ENCODE peak calls at places on chromosome 20, in five cellular contexts. One of them, this sample, is unnamed.

GRCh38 chr20:31485450-31486339 is 10.6 kb downstream of the REM1 start:
- DNase-seq in cardiac muscle cell: no peak
- DNase-seq in fibroblast of lung: peak
- DNase-seq in HCT116: no peak
- DNase-seq in hepatocyte: peak
- DNase-seq in this sample: no peak

GRCh38 chr20:957544-957943 is 41.4 kb upstream of the ANGPT4 start:
- DNase-seq in hepatocyte: no peak
- DNase-seq in HCT116: no peak
- DNase-seq in cardiac muscle cell: no peak
- DNase-seq in fibroblast of lung: no peak
- DNase-seq in this sample: no peak

GRCh38 chr20:8509809-8510208 is 377.7 kb downstream of the PLCB1 start:
- DNase-seq in HCT116: no peak
- DNase-seq in hepatocyte: no peak
- DNase-seq in fibroblast of lung: peak
- DNase-seq in cardiac muscle cell: no peak
- DNase-seq in this sample: peak

GRCh38 chr20:44552039-44552438 is 30.2 kb upstream of the SERINC3 start:
- DNase-seq in hepatocyte: no peak
- DNase-seq in HCT116: no peak
- DNase-seq in cardiac muscle cell: no peak
- DNase-seq in fibroblast of lung: no peak
- DNase-seq in this sample: no peak

GRCh38 chr20:60206259-60206658 is 248.0 kb downstream of the CDH26 start:
- DNase-seq in cardiac muscle cell: peak
- DNase-seq in hepatocyte: peak
- DNase-seq in HCT116: peak
- DNase-seq in fibroblast of lung: peak
- DNase-seq in this sample: peak

GRCh38 chr20:25249198-25249931 is 1.5 kb downstream of the PYGB start:
- DNase-seq in HCT116: no peak
- DNase-seq in fibroblast of lung: peak
- DNase-seq in cardiac muscle cell: no peak
- DNase-seq in hepatocyte: peak
- DNase-seq in this sample: peak

GRCh38 chr20:51463560-51463959 is 79.0 kb downstream of the NFATC2 start:
- DNase-seq in cardiac muscle cell: no peak
- DNase-seq in hepatocyte: no peak
- DNase-seq in HCT116: no peak
- DNase-seq in fibroblast of lung: no peak
- DNase-seq in this sample: no peak

GRCh38 chr20:53742685-53743081 is 149.0 kb upstream of the ZNF217 start:
- DNase-seq in hepatocyte: no peak
- DNase-seq in fibroblast of lung: no peak
- DNase-seq in HCT116: no peak
- DNase-seq in cardiac muscle cell: no peak
- DNase-seq in this sample: no peak

GRCh38 chr20:42650345-42650744 is 539.4 kb downstream of the PTPRT start:
- DNase-seq in cardiac muscle cell: no peak
- DNase-seq in hepatocyte: no peak
- DNase-seq in HCT116: no peak
- DNase-seq in fibroblast of lung: no peak
- DNase-seq in this sample: no peak

GRCh38 chr20:22371843-22372242 is 212.5 kb downstream of the FOXA2 start:
- DNase-seq in HCT116: no peak
- DNase-seq in cardiac muscle cell: no peak
- DNase-seq in fibroblast of lung: no peak
- DNase-seq in hepatocyte: no peak
- DNase-seq in this sample: no peak

GRCh38 chr20:63087872-63088680 is 81.3 kb upstream of the BHLHE23 start:
- DNase-seq in cardiac muscle cell: no peak
- DNase-seq in HCT116: no peak
- DNase-seq in fibroblast of lung: no peak
- DNase-seq in hepatocyte: no peak
- DNase-seq in this sample: no peak

GRCh38 chr20:56422824-56423189 is 10.7 kb downstream of the CASS4 start:
- DNase-seq in hepatocyte: no peak
- DNase-seq in fibroblast of lung: no peak
- DNase-seq in cardiac muscle cell: no peak
- DNase-seq in HCT116: no peak
- DNase-seq in this sample: no peak

GRCh38 chr20:11056414-11056813 is 382.6 kb upstream of the JAG1 start:
- DNase-seq in fibroblast of lung: no peak
- DNase-seq in cardiac muscle cell: no peak
- DNase-seq in HCT116: no peak
- DNase-seq in hepatocyte: no peak
- DNase-seq in this sample: no peak

GRCh38 chr20:51494241-51495110 is 48.0 kb downstream of the NFATC2 start:
- DNase-seq in cardiac muscle cell: no peak
- DNase-seq in fibroblast of lung: no peak
- DNase-seq in HCT116: no peak
- DNase-seq in hepatocyte: no peak
- DNase-seq in this sample: no peak

GRCh38 chr20:47282864-47283263 is 73.6 kb downstream of the ZMYND8 start:
- DNase-seq in fibroblast of lung: no peak
- DNase-seq in cardiac muscle cell: no peak
- DNase-seq in HCT116: no peak
- DNase-seq in hepatocyte: no peak
- DNase-seq in this sample: no peak

GRCh38 chr20:47280668-47281067 is 75.8 kb downstream of the ZMYND8 start:
- DNase-seq in hepatocyte: no peak
- DNase-seq in fibroblast of lung: no peak
- DNase-seq in cardiac muscle cell: no peak
- DNase-seq in HCT116: no peak
- DNase-seq in this sample: no peak

GRCh38 chr20:47280228-47280627 is 76.3 kb downstream of the ZMYND8 start:
- DNase-seq in HCT116: no peak
- DNase-seq in cardiac muscle cell: no peak
- DNase-seq in hepatocyte: no peak
- DNase-seq in fibroblast of lung: no peak
- DNase-seq in this sample: no peak

GRCh38 chr20:47283411-47283810 is 73.1 kb downstream of the ZMYND8 start:
- DNase-seq in hepatocyte: no peak
- DNase-seq in cardiac muscle cell: no peak
- DNase-seq in HCT116: no peak
- DNase-seq in fibroblast of lung: peak
- DNase-seq in this sample: no peak

GRCh38 chr20:47281376-47281775 is 75.1 kb downstream of the ZMYND8 start:
- DNase-seq in fibroblast of lung: no peak
- DNase-seq in HCT116: no peak
- DNase-seq in hepatocyte: no peak
- DNase-seq in cardiac muscle cell: no peak
- DNase-seq in this sample: no peak
- H3K27ac ChIP-seq in fibroblast of lung: no peak
- H3K27ac ChIP-seq in HCT116: no peak
- H3K27ac ChIP-seq in hepatocyte: no peak
- H3K27ac ChIP-seq in cardiac muscle cell: peak
- H3K27ac ChIP-seq in this sample: no peak

GRCh38 chr20:20089018-20089417 is 36.7 kb downstream of the CFAP61 start:
- DNase-seq in cardiac muscle cell: no peak
- DNase-seq in fibroblast of lung: no peak
- DNase-seq in hepatocyte: no peak
- DNase-seq in HCT116: no peak
- DNase-seq in this sample: no peak
- H3K27ac ChIP-seq in cardiac muscle cell: no peak
- H3K27ac ChIP-seq in fibroblast of lung: no peak
- H3K27ac ChIP-seq in hepatocyte: no peak
- H3K27ac ChIP-seq in HCT116: no peak
- H3K27ac ChIP-seq in this sample: no peak

GRCh38 chr20:37355252-37356180 is 9.6 kb downstream of the SRC start:
- DNase-seq in HCT116: no peak
- DNase-seq in cardiac muscle cell: no peak
- DNase-seq in fibroblast of lung: no peak
- DNase-seq in hepatocyte: no peak
- DNase-seq in this sample: no peak

GRCh38 chr20:37356387-37356786 is 10.4 kb downstream of the SRC start:
- DNase-seq in HCT116: no peak
- DNase-seq in fibroblast of lung: peak
- DNase-seq in hepatocyte: no peak
- DNase-seq in cardiac muscle cell: no peak
- DNase-seq in this sample: peak

GRCh38 chr20:37358366-37359150 is 12.6 kb downstream of the SRC start:
- DNase-seq in HCT116: no peak
- DNase-seq in hepatocyte: no peak
- DNase-seq in fibroblast of lung: no peak
- DNase-seq in cardiac muscle cell: no peak
- DNase-seq in this sample: peak

GRCh38 chr20:37357481-37358365 is 11.8 kb downstream of the SRC start:
- DNase-seq in fibroblast of lung: no peak
- DNase-seq in HCT116: no peak
- DNase-seq in cardiac muscle cell: no peak
- DNase-seq in hepatocyte: no peak
- DNase-seq in this sample: no peak

DNA sequence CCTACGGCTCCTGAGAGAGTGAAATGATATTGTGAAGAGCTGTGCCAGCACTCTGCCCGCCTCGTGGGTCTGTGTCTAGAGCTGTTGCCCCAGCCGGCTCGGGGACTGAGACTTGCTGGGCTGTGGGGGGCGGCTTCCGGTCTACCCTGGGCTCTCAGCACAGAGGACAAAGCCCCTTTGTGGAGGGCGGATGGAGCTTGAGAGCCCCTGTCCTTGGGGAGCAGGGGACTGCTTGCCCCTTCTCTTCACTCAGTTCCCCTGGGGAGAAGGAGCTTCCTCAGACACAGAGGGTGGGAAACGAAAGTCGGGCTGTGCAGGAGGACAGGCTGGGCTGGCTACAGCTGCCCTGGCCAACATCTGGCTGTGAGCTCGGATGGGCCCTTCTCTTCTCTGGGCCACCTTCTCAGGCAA is 11.0 kb downstream of the SRC start:
- DNase-seq in HCT116: no peak
- DNase-seq in hepatocyte: no peak
- DNase-seq in fibroblast of lung: no peak
- DNase-seq in cardiac muscle cell: no peak
- DNase-seq in this sample: no peak
- H3K27ac ChIP-seq in HCT116: no peak
- H3K27ac ChIP-seq in hepatocyte: no peak
- H3K27ac ChIP-seq in fibroblast of lung: no peak
- H3K27ac ChIP-seq in cardiac muscle cell: no peak
- H3K27ac ChIP-seq in this sample: peak

GRCh38 chr20:41058007-41058673 is 29.5 kb downstream of the TOP1 start:
- DNase-seq in fibroblast of lung: peak
- DNase-seq in hepatocyte: peak
- DNase-seq in HCT116: peak
- DNase-seq in cardiac muscle cell: no peak
- DNase-seq in this sample: peak
- H3K27ac ChIP-seq in fibroblast of lung: peak
- H3K27ac ChIP-seq in hepatocyte: peak
- H3K27ac ChIP-seq in HCT116: no peak
- H3K27ac ChIP-seq in cardiac muscle cell: peak
- H3K27ac ChIP-seq in this sample: no peak

GRCh38 chr20:4173142-4173541 is 157.8 kb upstream of the RNF24 start:
- DNase-seq in HCT116: no peak
- DNase-seq in hepatocyte: no peak
- DNase-seq in cardiac muscle cell: no peak
- DNase-seq in fibroblast of lung: no peak
- DNase-seq in this sample: no peak
- H3K27ac ChIP-seq in HCT116: no peak
- H3K27ac ChIP-seq in hepatocyte: no peak
- H3K27ac ChIP-seq in cardiac muscle cell: no peak
- H3K27ac ChIP-seq in fibroblast of lung: no peak
- H3K27ac ChIP-seq in this sample: no peak

DNA sequence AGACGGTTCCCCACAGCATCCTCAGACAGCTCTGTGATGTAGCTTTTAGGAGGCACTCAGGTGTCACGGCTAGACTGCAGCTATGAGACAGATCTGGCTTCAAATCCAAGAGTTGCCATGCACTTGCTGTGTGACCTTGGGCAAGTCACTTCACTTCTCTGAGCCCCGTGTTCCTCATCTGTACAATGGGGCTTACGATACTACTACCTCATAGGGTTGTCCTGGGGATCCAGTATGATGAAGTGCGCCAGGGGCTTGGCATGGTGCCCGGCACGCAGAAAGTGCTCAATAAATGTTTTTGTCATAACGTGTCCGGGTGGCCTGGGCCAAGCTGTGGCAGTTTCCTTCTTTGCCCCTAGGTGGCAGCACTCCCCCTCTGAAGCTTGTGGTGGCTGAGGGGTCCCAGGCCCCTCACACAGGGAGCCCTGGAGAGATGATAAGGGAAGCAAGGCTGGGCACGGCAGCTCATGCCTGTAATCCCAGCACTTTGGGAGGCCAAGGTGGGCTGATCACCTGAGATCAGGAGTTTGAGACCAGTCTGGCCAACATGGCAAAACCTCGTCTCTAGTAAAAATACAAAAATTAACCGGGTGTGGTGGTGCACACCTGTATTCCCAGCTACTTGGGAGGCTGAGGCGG is 19.1 kb upstream of the CHMP4B start:
- DNase-seq in fibroblast of lung: peak
- DNase-seq in cardiac muscle cell: peak
- DNase-seq in hepatocyte: peak
- DNase-seq in HCT116: no peak
- DNase-seq in this sample: peak
- H3K27ac ChIP-seq in fibroblast of lung: no peak
- H3K27ac ChIP-seq in cardiac muscle cell: no peak
- H3K27ac ChIP-seq in hepatocyte: no peak
- H3K27ac ChIP-seq in HCT116: no peak
- H3K27ac ChIP-seq in this sample: peak

GRCh38 chr20:17964073-17964472 is 4.5 kb downstream of the SNX5 start:
- DNase-seq in hepatocyte: no peak
- DNase-seq in HCT116: no peak
- DNase-seq in fibroblast of lung: no peak
- DNase-seq in cardiac muscle cell: no peak
- DNase-seq in this sample: no peak

GRCh38 chr20:17965042-17965697 is 3.4 kb downstream of the SNX5 start:
- DNase-seq in HCT116: no peak
- DNase-seq in hepatocyte: no peak
- DNase-seq in cardiac muscle cell: no peak
- DNase-seq in fibroblast of lung: no peak
- DNase-seq in this sample: no peak

GRCh38 chr20:17966432-17967312 is 1.9 kb downstream of the SNX5 start:
- DNase-seq in cardiac muscle cell: peak
- DNase-seq in HCT116: no peak
- DNase-seq in fibroblast of lung: peak
- DNase-seq in hepatocyte: peak
- DNase-seq in this sample: no peak

GRCh38 chr20:17963114-17963897 is 5.3 kb downstream of the SNX5 start:
- DNase-seq in hepatocyte: no peak
- DNase-seq in fibroblast of lung: no peak
- DNase-seq in cardiac muscle cell: no peak
- DNase-seq in HCT116: no peak
- DNase-seq in this sample: no peak

DNA sequence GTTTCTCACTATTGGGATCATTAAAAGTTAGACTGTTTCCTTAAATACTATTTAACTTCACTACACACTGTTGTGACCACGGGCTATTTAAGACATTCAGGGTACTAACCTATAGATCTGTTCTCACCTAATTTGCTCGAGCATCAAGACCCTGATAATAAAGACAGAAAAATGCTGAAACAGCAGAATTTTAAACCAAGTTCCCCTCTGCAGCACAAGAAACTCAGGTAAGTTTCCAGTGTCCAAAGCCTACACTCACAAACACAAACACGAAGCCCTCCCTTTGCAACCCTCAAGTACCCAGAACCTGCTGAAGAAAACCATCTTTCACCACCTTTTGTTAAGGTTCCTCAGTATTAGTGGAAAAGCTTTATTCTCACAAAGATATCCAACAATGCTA is 4.0 kb downstream of the SNX5 start:
- DNase-seq in hepatocyte: no peak
- DNase-seq in cardiac muscle cell: no peak
- DNase-seq in fibroblast of lung: no peak
- DNase-seq in HCT116: no peak
- DNase-seq in this sample: no peak
- H3K27ac ChIP-seq in hepatocyte: peak
- H3K27ac ChIP-seq in cardiac muscle cell: peak
- H3K27ac ChIP-seq in fibroblast of lung: no peak
- H3K27ac ChIP-seq in HCT116: no peak
- H3K27ac ChIP-seq in this sample: no peak

This sample was measured in RWPE1.